ENCODE peak calls at places on chromosomes 13 and 19, in nine cellular contexts. P is retinal pigment epithelial cell, F is hepatocyte, D is psoas muscle, U is cardiac muscle cell, A is upper lobe of right lung, J is lung, M is BJ, Q is BE2C. I is an unnamed sample.

GRCh38 chr13:91308299-91308698 is 39.2 kb upstream of the MIR17HG start:
- DNase-seq in U (no peak), F (no peak), M (no peak), Q (no peak), P (no peak), A (no peak), J (no peak), D (no peak), I (no peak)

GRCh38 chr13:24671367-24672117 is 8.7 kb upstream of the ATP12A start:
- DNase-seq in J (peak; percentile 44), P (no peak), A (no peak), M (peak; percentile 85), F (peak; percentile 83), U (peak; percentile 70), D (no peak), Q (peak; percentile 28), I (peak; percentile 83)

GRCh38 chr19:57720878-57721277 is 6.5 kb downstream of the ZNF671 start:
- DNase-seq in P (no peak), A (no peak), D (no peak), M (no peak), J (no peak), F (no peak), U (no peak), Q (no peak), I (no peak)

GRCh38 chr13:41603917-41604316 is 146.6 kb downstream of the RGCC start:
- DNase-seq in F (peak; percentile 30), D (peak; percentile 33), A (no peak), J (no peak), P (no peak), U (no peak), M (no peak), Q (peak; percentile 37), I (peak; percentile 90)

GRCh38 chr13:79128158-79128557 is 277.9 kb downstream of the RBM26 start:
- DNase-seq in M (no peak), A (no peak), U (no peak), P (peak; percentile 31), J (no peak), F (peak; percentile 7), D (no peak), Q (no peak), I (peak; percentile 55)

GRCh38 chr13:109105899-109106298 is 476.5 kb downstream of the MYO16 start:
- DNase-seq in J (no peak), U (no peak), M (no peak), D (no peak), Q (no peak), A (no peak), P (no peak), F (no peak), I (no peak)

GRCh38 chr13:75635101-75635620 is 969 bp upstream of the LMO7 start:
- DNase-seq in F (peak; percentile 5), P (no peak), M (no peak), A (peak; percentile 64), U (no peak), Q (no peak), J (no peak), D (no peak), I (no peak)

GRCh38 chr13:80157261-80157942 is 183.5 kb downstream of the SPRY2 start:
- DNase-seq in M (no peak), D (no peak), F (no peak), A (no peak), U (peak; percentile 25), Q (no peak), J (no peak), P (no peak), I (no peak)

GRCh38 chr19:31378404-31378803 is 29.2 kb upstream of the TSHZ3 start:
- DNase-seq in P (no peak), J (no peak), A (no peak), Q (peak; percentile 20), D (peak; percentile 35), U (no peak), F (peak; percentile 32), M (peak; percentile 90), I (no peak)

GRCh38 chr13:101398191-101398590 is 18.1 kb downstream of the NALCN start:
- DNase-seq in A (no peak), M (no peak), P (no peak), J (no peak), D (no peak), F (no peak), U (no peak), Q (no peak), I (no peak)

GRCh38 chr13:49624207-49624606 is 4.1 kb upstream of the ARL11 start:
- DNase-seq in J (no peak), M (no peak), F (no peak), U (no peak), D (no peak), A (no peak), Q (no peak), P (no peak), I (no peak)

GRCh38 chr13:28117689-28118377 is 17.5 kb upstream of the FLT3 start:
- DNase-seq in F (no peak), P (no peak), J (no peak), D (no peak), M (no peak), Q (no peak), A (no peak), U (no peak), I (no peak)

GRCh38 chr13:26707122-26708006 is 53.2 kb downstream of the GPR12 start:
- DNase-seq in J (no peak), A (no peak), M (no peak), F (peak; percentile 78), D (no peak), P (no peak), Q (peak; percentile 47), U (peak; percentile 69), I (peak; percentile 7)

DNA sequence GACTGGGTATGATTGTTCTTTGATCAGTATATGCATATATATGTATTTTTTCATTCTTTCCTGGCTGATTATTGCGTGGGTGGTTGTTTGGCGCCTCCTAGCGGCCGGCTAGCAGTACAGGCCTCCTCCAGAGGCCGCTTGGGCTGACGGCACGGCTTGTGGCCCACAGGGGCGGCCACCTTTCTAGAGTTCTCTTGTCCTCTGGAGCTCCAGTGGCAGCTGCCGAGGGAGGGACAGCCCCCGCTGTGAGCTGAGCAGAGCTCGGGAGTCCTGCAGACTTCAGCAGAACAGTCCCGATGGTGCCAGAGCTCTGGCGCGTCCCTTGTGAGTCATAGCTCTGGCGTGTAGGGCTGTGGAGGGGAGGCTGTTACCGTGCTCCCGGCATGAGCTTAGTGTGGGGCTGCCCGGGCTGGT is 22.5 kb upstream of the ZNF429 start:
- DNase-seq in F (peak; percentile 23), M (no peak), U (peak; percentile 55), A (peak; percentile 83), Q (peak; percentile 67), D (peak; percentile 49), J (peak; percentile 59), P (peak; percentile 14), I (no peak)
- TF ChIP-seq CTCF in F (peak; percentile 48), M (peak; percentile 59), U (peak; percentile 47), A (peak; percentile 93), Q (peak; percentile 69), D (peak; percentile 63), J (peak; percentile 70), P (peak; percentile 53), I (peak; percentile 33)

DNA sequence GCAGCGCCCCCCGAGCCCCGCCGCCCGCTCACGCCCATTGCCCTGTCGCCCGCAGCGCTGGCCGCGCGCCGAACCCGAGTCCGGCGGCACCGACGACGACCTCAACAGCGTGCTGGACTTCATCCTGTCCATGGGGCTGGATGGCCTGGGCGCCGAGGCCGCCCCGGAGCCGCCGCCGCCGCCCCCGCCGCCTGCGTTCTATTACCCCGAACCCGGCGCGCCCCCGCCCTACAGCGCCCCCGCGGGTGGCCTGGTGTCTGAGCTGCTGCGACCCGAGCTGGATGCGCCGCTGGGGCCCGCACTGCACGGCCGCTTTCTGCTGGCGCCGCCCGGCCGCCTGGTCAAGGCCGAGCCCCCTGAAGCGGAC is 518 bp downstream of the KLF2 start:
- DNase-seq in F (peak; percentile 66), M (no peak), J (peak; percentile 55), U (peak; percentile 56), P (no peak), A (peak; percentile 81), D (peak; percentile 66), Q (peak; percentile 39), I (no peak)
- H3K4me3 ChIP-seq in F (peak overlapping the region; percentile 78), M (peak overlapping the region; percentile 68), J (peak overlapping the region; percentile 82), U (peak overlapping the region; percentile 72), P (peak overlapping the region; percentile 48), A (peak overlapping the region; percentile 71), D (peak overlapping the region; percentile 80), Q (no peak overlapping the region), I (peak overlapping the region; percentile 53)

GRCh38 chr19:8525401-8525684 is 11.4 kb upstream of the ZNF414 start:
- DNase-seq in P (no peak), Q (no peak), M (no peak), J (no peak), F (no peak), U (no peak), D (no peak), A (no peak), I (no peak)
- TF ChIP-seq CTCF in P (peak; percentile 32), Q (peak; percentile 60), M (peak; percentile 39), J (no peak), F (peak; percentile 38), U (peak; percentile 31), D (peak; percentile 12), A (no peak), I (peak; percentile 9)

GRCh38 chr19:4061178-4061682 is 5.5 kb downstream of the ZBTB7A start:
- DNase-seq in M (no peak), A (peak; percentile 94), U (no peak), F (peak; percentile 85), P (no peak), J (peak; percentile 90), D (peak; percentile 89), Q (no peak), I (no peak)
- H3K4me3 ChIP-seq in M (peak overlapping the region; percentile 31), A (peak overlapping the region; percentile 48), U (no peak overlapping the region), F (no peak overlapping the region), P (peak overlapping the region; percentile 12), J (no peak overlapping the region), D (peak overlapping the region; percentile 97), Q (no peak overlapping the region), I (peak overlapping the region; percentile 56)

DNA sequence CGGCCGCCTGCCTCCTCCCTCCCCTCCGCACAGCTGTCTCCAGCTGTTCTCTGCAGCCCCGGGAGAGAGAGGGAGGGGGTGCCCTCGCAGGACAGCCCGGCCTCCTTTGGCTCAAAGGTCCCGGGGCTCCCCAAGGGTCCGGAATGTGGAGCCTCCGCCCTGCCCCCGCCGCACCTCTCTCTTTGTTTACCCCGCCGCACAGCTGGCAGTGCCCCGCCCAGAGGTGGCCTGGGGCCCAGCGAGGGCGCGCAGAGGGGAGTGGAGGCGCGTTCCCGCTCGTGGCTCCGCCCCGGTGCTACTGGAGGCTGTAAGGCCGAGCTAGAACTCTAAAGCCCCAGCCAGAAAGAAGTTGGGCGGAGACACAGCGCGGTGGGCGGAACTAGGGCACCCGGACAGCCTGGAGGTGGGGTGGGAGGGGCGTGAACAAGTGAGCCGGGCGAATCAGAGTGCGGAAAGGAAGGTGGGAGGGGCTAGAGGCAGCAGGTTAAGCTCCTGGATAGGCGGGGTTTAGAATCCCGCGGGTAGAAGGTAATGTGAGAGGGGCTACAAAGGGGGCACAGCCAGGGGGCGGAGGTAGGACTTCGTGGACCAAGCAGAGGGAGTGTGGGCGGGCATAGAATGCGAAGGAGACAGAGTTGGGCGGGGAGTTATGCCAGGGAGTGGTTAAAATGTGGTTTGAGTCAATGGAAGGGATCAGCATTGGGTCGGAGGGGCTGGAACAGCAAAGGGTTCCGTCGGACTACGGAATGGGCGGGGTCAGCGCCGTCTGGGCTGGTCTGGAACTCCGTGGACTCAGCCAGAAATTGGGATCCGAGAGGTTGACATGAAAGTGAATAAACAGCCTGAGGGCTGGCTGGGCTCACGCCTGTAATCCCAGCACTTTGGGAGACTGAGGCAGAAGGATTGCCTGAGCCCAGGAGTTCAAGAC is 2.8 kb downstream of the LTBP4 start:
- DNase-seq in D (peak; percentile 97), F (peak; percentile 99), P (peak; percentile 83), U (peak; percentile 98), Q (peak; percentile 97), M (peak; percentile 85), A (peak; percentile 99), J (peak; percentile 99), I (peak; percentile 72)
- TF ChIP-seq CTCF in D (no peak), F (no peak), P (no peak), U (no peak), Q (no peak), M (no peak), A (no peak), J (no peak), I (no peak)